ENCODE peak calls at places on chromosomes 3 and 15, in five cellular contexts. P, L, O, G and Z are unnamed samples.

GRCh38 chr3:78941587-78941986 is 826.2 kb downstream of the ROBO1 start:
- DNase-seq in O (no peak), L (no peak), G (no peak), P (no peak), Z (no peak)

GRCh38 chr15:58770519-58770856 is 614 bp upstream of the MINDY2 start:
- DNase-seq in L (no peak), G (no peak), P (no peak), O (peak; percentile 16), Z (no peak)

GRCh38 chr3:151863611-151864010 is 9.8 kb upstream of the SUCNR1 start:
- DNase-seq in P (no peak), G (peak; percentile 24), O (no peak), L (no peak), Z (no peak)

GRCh38 chr3:73140772-73141434 is 79.4 kb downstream of the EBLN2 start:
- DNase-seq in P (no peak), O (no peak), G (no peak), L (peak; percentile 14), Z (no peak)

GRCh38 chr3:171458056-171458856 is 1.9 kb downstream of the TNIK start:
- DNase-seq in L (peak; percentile 17), G (peak; percentile 44), P (no peak), O (peak; percentile 74), Z (no peak)

GRCh38 chr3:112629425-112629824 is 11.5 kb downstream of the CCDC80 start:
- DNase-seq in G (peak; percentile 76), L (peak; percentile 29), O (peak; percentile 44), P (no peak), Z (peak; percentile 67)

GRCh38 chr15:43880406-43881184 is 53.8 kb downstream of the WDR76 start:
- DNase-seq in L (no peak), G (no peak), P (no peak), O (no peak), Z (no peak)

GRCh38 chr3:134294302-134294925 is 43.8 kb upstream of the RYK start:
- DNase-seq in L (no peak), O (no peak), P (no peak), G (no peak), Z (no peak)

GRCh38 chr15:40439461-40440299 is 1.1 kb upstream of the BAHD1 start:
- DNase-seq in P (no peak), G (peak; percentile 17), L (peak; percentile 73), O (peak; percentile 68), Z (peak; percentile 82)

GRCh38 chr3:11392689-11393114 is 120.5 kb downstream of the ATG7 start:
- DNase-seq in G (no peak), O (no peak), P (no peak), L (no peak), Z (no peak)

GRCh38 chr3:184085389-184085852 is 11.4 kb upstream of the HTR3E start:
- DNase-seq in G (peak; percentile 59), O (no peak), P (no peak), L (no peak), Z (no peak)

GRCh38 chr3:177932346-177932745 is 603.9 kb upstream of the KCNMB2 start:
- DNase-seq in G (peak; percentile 64), P (no peak), O (no peak), L (no peak), Z (no peak)

GRCh38 chr3:130820976-130821375 is 72.9 kb upstream of the ATP2C1 start:
- DNase-seq in L (no peak), P (no peak), O (no peak), G (peak; percentile 3), Z (no peak)

GRCh38 chr3:27681249-27681748 is 40.8 kb downstream of the EOMES start:
- DNase-seq in G (peak; percentile 79), P (no peak), O (no peak), L (no peak), Z (no peak)

GRCh38 chr3:50345586-50345985 is at the start of gene ZMYND10:
- DNase-seq in G (no peak), L (peak; percentile 62), P (no peak), O (peak; percentile 78), Z (peak; percentile 59)

GRCh38 chr3:190345027-190345821 is 23.0 kb upstream of the CLDN1 start:
- DNase-seq in O (no peak), L (peak; percentile 60), G (peak; percentile 75), P (no peak), Z (peak; percentile 47)

GRCh38 chr3:55750525-55750924 is 263.4 kb upstream of the WNT5A start:
- DNase-seq in P (no peak), O (peak; percentile 10), L (peak; percentile 16), G (no peak), Z (no peak)

GRCh38 chr3:51954120-51954519 is 1.1 kb upstream of the GPR62 start:
- DNase-seq in P (no peak), O (no peak), L (no peak), G (no peak), Z (no peak)

GRCh38 chr15:43440721-43441281 is 52.2 kb downstream of the TP53BP1 start:
- DNase-seq in P (no peak), O (peak; percentile 7), G (peak; percentile 94), L (peak; percentile 11), Z (no peak)

GRCh38 chr3:9955611-9956352 is 3.6 kb upstream of the PRRT3 start:
- DNase-seq in L (no peak), P (no peak), O (no peak), G (no peak), Z (no peak)

GRCh38 chr15:100252779-100253417 is 88.9 kb downstream of the ADAMTS17 start:
- DNase-seq in O (peak; percentile 16), L (peak; percentile 36), P (no peak), G (no peak), Z (no peak)

GRCh38 chr15:95989392-95989791 is 341.1 kb upstream of the NR2F2 start:
- DNase-seq in O (no peak), P (no peak), L (no peak), G (no peak), Z (no peak)

GRCh38 chr15:55915876-55916567 is 77.4 kb downstream of the NEDD4 start:
- DNase-seq in L (no peak), O (no peak), G (no peak), P (no peak), Z (no peak)

GRCh38 chr15:55915221-55915620 is 78.2 kb downstream of the NEDD4 start:
- DNase-seq in P (no peak), G (no peak), L (no peak), O (no peak), Z (no peak)

GRCh38 chr15:55914446-55914845 is 79.0 kb downstream of the NEDD4 start:
- DNase-seq in L (no peak), G (no peak), O (no peak), P (no peak), Z (no peak)

GRCh38 chr15:55917881-55918296 is 75.5 kb downstream of the NEDD4 start:
- DNase-seq in O (peak; percentile 13), P (no peak), G (peak; percentile 92), L (peak; percentile 23), Z (no peak)

DNA sequence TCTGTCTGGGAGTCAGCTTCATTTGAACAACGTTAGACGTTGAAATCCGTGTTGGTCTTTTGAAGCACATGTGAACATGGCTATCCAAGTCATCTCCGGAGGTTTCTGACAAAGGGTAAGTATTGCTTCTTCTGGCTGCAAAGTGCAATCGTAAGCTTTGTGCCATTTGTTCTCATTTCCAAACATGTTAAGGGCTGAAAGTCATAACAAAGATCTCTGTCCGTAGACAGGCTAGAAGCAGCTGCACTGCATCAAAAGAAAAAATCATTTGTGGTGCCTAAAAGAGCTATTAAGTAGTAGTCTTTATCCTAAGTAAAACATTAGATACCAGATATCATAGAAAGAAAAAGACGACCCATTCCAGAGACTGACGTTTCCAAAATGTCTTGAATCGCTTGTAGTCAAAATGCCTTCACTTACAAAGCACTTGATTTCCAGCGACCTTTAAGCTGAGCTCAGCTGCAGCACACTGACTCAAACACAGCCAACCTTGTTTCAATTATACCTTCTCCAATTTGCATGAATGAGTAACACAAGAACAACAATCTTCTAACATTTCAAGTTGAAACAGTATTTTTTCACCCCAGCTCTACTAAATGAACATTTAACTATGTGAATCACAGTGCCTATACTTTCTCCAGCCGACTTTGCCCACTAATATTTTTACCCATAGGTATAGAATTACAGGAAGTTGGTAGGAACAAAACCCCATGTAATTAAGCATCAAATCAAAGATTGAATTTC is 76.6 kb downstream of the NEDD4 start:
- DNase-seq in G (no peak), P (no peak), O (no peak), L (no peak), Z (no peak)
- H3K4me3 ChIP-seq in G (no peak overlapping the region), P (no peak overlapping the region), O (no peak overlapping the region), L (no peak overlapping the region), Z (no peak overlapping the region)

GRCh38 chr3:194162070-194162678 is 26.2 kb downstream of the HES1 start:
- DNase-seq in G (no peak), L (no peak), O (no peak), P (no peak), Z (no peak)

GRCh38 chr3:194161181-194162045 is 25.5 kb downstream of the HES1 start:
- DNase-seq in G (no peak), O (no peak), L (peak; percentile 75), P (no peak), Z (peak; percentile 53)

GRCh38 chr3:194156095-194156494 is 20.1 kb downstream of the HES1 start:
- DNase-seq in O (no peak), L (peak; percentile 62), G (no peak), P (no peak), Z (no peak)

GRCh38 chr3:194160158-194160557 is 24.2 kb downstream of the HES1 start:
- DNase-seq in P (no peak), G (no peak), L (no peak), O (no peak), Z (no peak)

DNA sequence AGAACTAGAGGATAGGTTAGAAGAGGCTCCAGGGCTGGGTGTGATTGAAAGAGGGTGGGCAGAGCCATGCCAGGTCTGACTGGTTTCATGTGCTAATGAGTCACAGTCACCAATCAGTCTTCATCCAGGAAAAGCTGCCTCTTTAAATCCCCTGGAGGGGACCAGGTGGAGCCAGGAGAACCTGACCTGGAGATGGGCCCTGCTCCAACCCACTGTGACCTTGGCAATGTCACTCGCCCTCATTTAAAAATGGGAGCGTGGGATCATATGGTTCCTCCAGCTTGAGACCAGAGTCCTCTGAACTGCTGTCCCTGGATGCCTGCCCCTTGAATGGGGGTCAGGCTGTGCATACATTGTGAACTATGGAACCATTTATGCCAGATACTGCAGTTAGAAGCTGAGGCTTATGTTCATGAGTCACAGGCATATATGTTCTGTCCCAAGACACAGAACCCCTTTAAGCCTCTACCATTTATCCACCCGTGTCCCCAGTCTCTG is 23.0 kb downstream of the HES1 start:
- DNase-seq in P (no peak), L (peak; percentile 73), O (no peak), G (no peak), Z (no peak)
- TF ChIP-seq POLR2A in P (no peak), L (no peak), O (no peak), G (no peak), Z (no peak)

GRCh38 chr3:38168988-38169363 is 3.6 kb downstream of the OXSR1 start:
- DNase-seq in P (no peak), G (no peak), L (no peak), O (no peak), Z (no peak)

GRCh38 chr3:38177175-38177574 is 11.8 kb downstream of the OXSR1 start:
- DNase-seq in P (no peak), G (no peak), O (no peak), L (no peak), Z (no peak)

GRCh38 chr3:38170722-38171121 is 5.4 kb downstream of the OXSR1 start:
- DNase-seq in L (no peak), P (no peak), G (no peak), O (no peak), Z (no peak)

GRCh38 chr3:38171622-38172021 is 6.3 kb downstream of the OXSR1 start:
- DNase-seq in G (no peak), P (no peak), O (no peak), L (no peak), Z (no peak)

GRCh38 chr3:38173834-38174418 is 8.6 kb downstream of the OXSR1 start:
- DNase-seq in L (no peak), P (no peak), O (no peak), G (no peak), Z (no peak)
- H3K27ac ChIP-seq in L (no peak overlapping the region), P (no peak overlapping the region), O (no peak overlapping the region), G (no peak overlapping the region), Z (no peak overlapping the region)

GRCh38 chr15:90529008-90529368 is 735 bp upstream of the CRTC3 start:
- DNase-seq in P (no peak), L (no peak), G (no peak), O (no peak), Z (no peak)
- H3K4me3 ChIP-seq in P (peak overlapping the region; percentile 58), L (no peak overlapping the region), G (peak overlapping the region; percentile 81), O (peak overlapping the region; percentile 84), Z (no peak overlapping the region)